ENCODE peak calls at places on chromosomes 16 and 17, in four cellular contexts. T, A, L and O are unnamed samples.

GRCh38 chr17:37844158-37844976 is 79.8 kb upstream of the TBC1D3K start:
- DNase-seq in T (peak; percentile 53), A (peak; percentile 65), L (peak; percentile 66), O (no peak)

GRCh38 chr17:40026816-40027613 is 11.8 kb downstream of the CSF3 start:
- DNase-seq in T (peak; percentile 72), A (peak; percentile 84), L (peak; percentile 89), O (peak; percentile 33)

GRCh38 chr16:83392743-83393142 is 415.0 kb upstream of the HSBP1 start:
- DNase-seq in T (peak; percentile 32), A (no peak), L (no peak), O (no peak)

GRCh38 chr17:802481-802880 is 20.3 kb downstream of the MRM3 start:
- DNase-seq in T (no peak), A (no peak), L (no peak), O (no peak)

GRCh38 chr17:82863941-82864720 is 24.3 kb upstream of the ZNF750 start:
- DNase-seq in T (peak; percentile 87), A (no peak), L (no peak), O (no peak)

GRCh38 chr17:59620518-59621259 is 994 bp downstream of the CLTC start:
- DNase-seq in T (peak; percentile 23), A (peak; percentile 48), L (peak; percentile 68), O (no peak)

GRCh38 chr17:69874220-69874670 is 200.8 kb upstream of the KCNJ16 start:
- DNase-seq in T (peak; percentile 83), A (no peak), L (no peak), O (no peak)

GRCh38 chr16:75234856-75235696 is 16.3 kb downstream of the CTRB1 start:
- DNase-seq in T (no peak), A (no peak), L (peak; percentile 21), O (no peak)

GRCh38 chr16:72939247-72939646 is 108.7 kb downstream of the ZFHX3 start:
- DNase-seq in T (peak; percentile 76), A (no peak), L (peak; percentile 58), O (peak; percentile 69)

GRCh38 chr17:62627904-62628603 is 584 bp downstream of the MRC2 start:
- DNase-seq in T (peak; percentile 80), A (peak; percentile 47), L (peak; percentile 39), O (no peak)

GRCh38 chr17:50943575-50943933 is 77.4 kb upstream of the TOB1 start:
- DNase-seq in T (no peak), A (no peak), L (no peak), O (no peak)

GRCh38 chr17:47935961-47936360 is 5.4 kb upstream of the PNPO start:
- DNase-seq in T (peak; percentile 80), A (no peak), L (no peak), O (no peak)

GRCh38 chr16:4624015-4624826 is at the start of gene MGRN1:
- DNase-seq in T (peak; percentile 98), A (peak; percentile 95), L (peak; percentile 95), O (peak; percentile 95)

GRCh38 chr17:7213895-7214299 is 5.7 kb downstream of the DLG4 start:
- DNase-seq in T (peak; percentile 71), A (no peak), L (no peak), O (peak; percentile 63)

GRCh38 chr17:8868092-8868491 is 618 bp upstream of the PIK3R6 start:
- DNase-seq in T (no peak), A (no peak), L (no peak), O (no peak)

GRCh38 chr16:11674818-11675560 is 6.7 kb downstream of the SNN start:
- DNase-seq in T (no peak), A (no peak), L (no peak), O (no peak)

GRCh38 chr17:9451919-9452318 is 123.7 kb downstream of the STX8 start:
- DNase-seq in T (no peak), A (no peak), L (no peak), O (no peak)

GRCh38 chr16:74607310-74607966 is 524 bp upstream of the GLG1 start:
- DNase-seq in T (no peak), A (no peak), L (no peak), O (no peak)

GRCh38 chr16:4509420-4509819 is 29.2 kb downstream of the CDIP1 start:
- DNase-seq in T (no peak), A (no peak), L (no peak), O (no peak)

GRCh38 chr17:77264617-77265230 is 124.0 kb downstream of the SEC14L1 start:
- DNase-seq in T (no peak), A (no peak), L (no peak), O (no peak)

GRCh38 chr17:27446569-27447301 is 9.5 kb upstream of the KSR1 start:
- DNase-seq in T (peak; percentile 84), A (no peak), L (no peak), O (no peak)

GRCh38 chr17:14398766-14399165 is 97.9 kb downstream of the HS3ST3B1 start:
- DNase-seq in T (no peak), A (no peak), L (no peak), O (no peak)

GRCh38 chr17:27218719-27219488 is 75.0 kb upstream of the WSB1 start:
- DNase-seq in T (no peak), A (no peak), L (no peak), O (no peak)

GRCh38 chr17:49358638-49359247 is 3.3 kb downstream of the ZNF652 start:
- DNase-seq in T (no peak), A (no peak), L (no peak), O (no peak)

GRCh38 chr16:2038359-2039285 is 9.0 kb downstream of the NTHL1 start:
- DNase-seq in T (no peak), A (no peak), L (peak; percentile 49), O (no peak)

GRCh38 chr17:75835315-75835987 is 8.8 kb downstream of the UNC13D start:
- DNase-seq in T (no peak), A (no peak), L (no peak), O (no peak)

GRCh38 chr16:27819356-27819755 is 244.2 kb downstream of the GSG1L start:
- DNase-seq in T (no peak), A (no peak), L (no peak), O (no peak)

GRCh38 chr17:74738051-74738996 is 1.3 kb downstream of the RAB37 start:
- DNase-seq in T (no peak), A (no peak), L (peak; percentile 77), O (no peak)

GRCh38 chr16:12265168-12265567 is 288.6 kb downstream of the SNX29 start:
- DNase-seq in T (no peak), A (no peak), L (no peak), O (no peak)

GRCh38 chr17:80827646-80828643 is 163.7 kb upstream of the CHMP6 start:
- DNase-seq in T (no peak), A (no peak), L (no peak), O (no peak)

GRCh38 chr17:77821114-77821513 is 137.4 kb upstream of the TNRC6C start:
- DNase-seq in T (no peak), A (no peak), L (no peak), O (no peak)

GRCh38 chr16:88939814-88940195 is 37.2 kb downstream of the CBFA2T3 start:
- DNase-seq in T (no peak), A (no peak), L (no peak), O (no peak)
- H3K4me3 ChIP-seq in T (no peak overlapping the region), A (peak overlapping the region; percentile 60), L (peak overlapping the region; percentile 47), O (no peak overlapping the region)

GRCh38 chr17:36183001-36183810 is 6.8 kb upstream of the TBC1D3B start:
- DNase-seq in T (peak; percentile 45), A (no peak), L (peak; percentile 72), O (no peak)
- TF ChIP-seq CTCF in T (no peak), A (no peak), L (no peak), O (no peak)

DNA sequence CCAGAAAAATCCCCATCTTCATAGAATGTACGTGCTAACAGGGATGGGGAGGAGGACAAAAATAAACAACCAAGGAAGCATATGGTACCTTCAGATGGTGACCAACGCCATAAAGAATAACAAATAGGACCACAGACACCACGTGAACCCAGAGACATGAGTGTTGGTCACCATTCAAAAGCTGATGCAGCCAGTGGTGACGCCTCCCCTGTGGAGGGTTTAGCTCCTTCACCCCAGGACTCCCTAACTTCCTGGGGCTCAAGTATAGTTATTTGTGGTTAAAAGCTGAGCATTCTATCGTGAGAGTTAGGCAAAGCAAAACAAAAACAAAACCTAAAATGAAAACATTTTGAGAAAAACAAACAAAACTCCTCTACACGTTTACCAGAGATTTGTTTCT is 184.7 kb downstream of the SOX9 start:
- DNase-seq in T (no peak), A (no peak), L (no peak), O (no peak)
- H3K4me3 ChIP-seq in T (no peak overlapping the region), A (no peak overlapping the region), L (no peak overlapping the region), O (no peak overlapping the region)

GRCh38 chr16:79770244-79771064 is 169.9 kb upstream of the MAF start:
- DNase-seq in T (peak; percentile 81), A (peak; percentile 85), L (peak; percentile 89), O (peak; percentile 76)

GRCh38 chr16:79768594-79768993 is 168.1 kb upstream of the MAF start:
- DNase-seq in T (no peak), A (no peak), L (peak; percentile 38), O (no peak)

GRCh38 chr16:79769320-79770243 is 169.0 kb upstream of the MAF start:
- DNase-seq in T (peak; percentile 12), A (no peak), L (no peak), O (no peak)

GRCh38 chr16:79767597-79768280 is 167.2 kb upstream of the MAF start:
- DNase-seq in T (peak; percentile 42), A (no peak), L (peak; percentile 62), O (no peak)

DNA sequence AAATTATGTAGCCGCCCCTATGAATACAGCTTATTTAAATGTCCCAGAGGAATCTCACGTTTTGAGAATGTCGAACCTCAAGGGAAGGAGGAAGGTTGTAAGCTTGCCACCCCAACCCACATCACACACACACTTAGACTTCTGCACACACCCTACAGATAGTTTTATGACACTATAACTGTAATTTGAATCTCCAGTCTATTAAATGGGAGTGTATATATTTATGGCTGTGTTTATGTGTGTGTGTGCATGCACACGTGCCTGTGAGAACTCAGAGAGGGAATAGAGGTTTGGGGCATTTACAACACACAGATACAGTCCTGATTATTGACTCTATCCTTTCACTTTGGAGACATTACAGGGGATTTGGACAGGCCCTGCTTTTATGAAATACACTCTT is 171.5 kb upstream of the MAF start:
- DNase-seq in T (no peak), A (no peak), L (peak; percentile 35), O (no peak)
- TF ChIP-seq CTCF in T (no peak), A (no peak), L (no peak), O (no peak)